ENCODE peak calls at places on chromosomes 5 and 9, in six cellular contexts. One of them, this sample, is unnamed.
A peak's percentile ranks its signal among the peaks of the same experiment; 100 is the strongest.

GRCh38 chr5:61023131-61023530 is 78.1 kb downstream of the NDUFAF2 start:
- DNase-seq in fibroblast of lung: peak; percentile 72
- DNase-seq in upper lobe of left lung: no peak
- DNase-seq in prostate gland: no peak
- DNase-seq in heart right ventricle: no peak
- DNase-seq in PC-9: no peak
- DNase-seq in this sample: no peak

GRCh38 chr9:89465726-89466308 is 32.1 kb downstream of the SEMA4D start:
- DNase-seq in heart right ventricle: no peak
- DNase-seq in upper lobe of left lung: no peak
- DNase-seq in PC-9: no peak
- DNase-seq in prostate gland: no peak
- DNase-seq in fibroblast of lung: no peak
- DNase-seq in this sample: no peak

GRCh38 chr5:72453260-72453775 is 53.9 kb downstream of the ZNF366 start:
- DNase-seq in upper lobe of left lung: no peak
- DNase-seq in prostate gland: no peak
- DNase-seq in heart right ventricle: no peak
- DNase-seq in fibroblast of lung: no peak
- DNase-seq in PC-9: no peak
- DNase-seq in this sample: no peak

GRCh38 chr5:80487444-80487828 is 464 bp upstream of the FAM151B start:
- DNase-seq in prostate gland: no peak
- DNase-seq in heart right ventricle: no peak
- DNase-seq in upper lobe of left lung: no peak
- DNase-seq in fibroblast of lung: no peak
- DNase-seq in PC-9: no peak
- DNase-seq in this sample: no peak

GRCh38 chr5:32542216-32543059 is 42.9 kb upstream of the SUB1 start:
- DNase-seq in upper lobe of left lung: no peak
- DNase-seq in fibroblast of lung: peak; percentile 67
- DNase-seq in prostate gland: no peak
- DNase-seq in heart right ventricle: no peak
- DNase-seq in PC-9: no peak
- DNase-seq in this sample: no peak

GRCh38 chr9:121942866-121943265 is 150.2 kb downstream of the TTLL11 start:
- DNase-seq in upper lobe of left lung: no peak
- DNase-seq in prostate gland: no peak
- DNase-seq in heart right ventricle: no peak
- DNase-seq in PC-9: no peak
- DNase-seq in fibroblast of lung: no peak
- DNase-seq in this sample: no peak

GRCh38 chr9:27382308-27382707 is 85.4 kb upstream of the EQTN start:
- DNase-seq in PC-9: no peak
- DNase-seq in prostate gland: no peak
- DNase-seq in fibroblast of lung: no peak
- DNase-seq in upper lobe of left lung: no peak
- DNase-seq in heart right ventricle: no peak
- DNase-seq in this sample: peak; percentile 36

GRCh38 chr5:75603421-75603820 is 7.8 kb upstream of the ANKDD1B start:
- DNase-seq in PC-9: no peak
- DNase-seq in prostate gland: no peak
- DNase-seq in fibroblast of lung: peak; percentile 84
- DNase-seq in upper lobe of left lung: no peak
- DNase-seq in heart right ventricle: no peak
- DNase-seq in this sample: no peak

GRCh38 chr9:97041898-97042297 is 3.0 kb upstream of the CTSV start:
- DNase-seq in upper lobe of left lung: no peak
- DNase-seq in PC-9: peak; percentile 82
- DNase-seq in heart right ventricle: no peak
- DNase-seq in fibroblast of lung: no peak
- DNase-seq in prostate gland: no peak
- DNase-seq in this sample: no peak

GRCh38 chr9:7320139-7320538 is 479.4 kb downstream of the DMAC1 start:
- DNase-seq in PC-9: no peak
- DNase-seq in upper lobe of left lung: no peak
- DNase-seq in fibroblast of lung: peak; percentile 93
- DNase-seq in prostate gland: no peak
- DNase-seq in heart right ventricle: no peak
- DNase-seq in this sample: no peak

GRCh38 chr9:20382460-20383071 is 239.7 kb downstream of the MLLT3 start:
- DNase-seq in heart right ventricle: no peak
- DNase-seq in fibroblast of lung: peak; percentile 60
- DNase-seq in upper lobe of left lung: no peak
- DNase-seq in PC-9: no peak
- DNase-seq in prostate gland: no peak
- DNase-seq in this sample: no peak

GRCh38 chr5:73030995-73031394 is 75.2 kb downstream of the FCHO2 start:
- DNase-seq in upper lobe of left lung: no peak
- DNase-seq in prostate gland: no peak
- DNase-seq in PC-9: peak; percentile 63
- DNase-seq in heart right ventricle: no peak
- DNase-seq in fibroblast of lung: peak; percentile 95
- DNase-seq in this sample: no peak

GRCh38 chr5:147763791-147764525 is 18.6 kb downstream of the JAKMIP2 start:
- DNase-seq in fibroblast of lung: peak; percentile 94
- DNase-seq in PC-9: no peak
- DNase-seq in heart right ventricle: no peak
- DNase-seq in prostate gland: no peak
- DNase-seq in upper lobe of left lung: no peak
- DNase-seq in this sample: no peak

GRCh38 chr9:87189006-87189405 is 241.7 kb upstream of the GAS1 start:
- DNase-seq in PC-9: no peak
- DNase-seq in prostate gland: no peak
- DNase-seq in fibroblast of lung: no peak
- DNase-seq in upper lobe of left lung: no peak
- DNase-seq in heart right ventricle: no peak
- DNase-seq in this sample: no peak

GRCh38 chr9:38224941-38225340 is 155.9 kb upstream of the SHB start:
- DNase-seq in prostate gland: no peak
- DNase-seq in PC-9: no peak
- DNase-seq in upper lobe of left lung: no peak
- DNase-seq in fibroblast of lung: no peak
- DNase-seq in heart right ventricle: no peak
- DNase-seq in this sample: no peak

GRCh38 chr5:125477586-125477975 is 731.1 kb upstream of the ZNF608 start:
- DNase-seq in PC-9: no peak
- DNase-seq in prostate gland: no peak
- DNase-seq in upper lobe of left lung: no peak
- DNase-seq in heart right ventricle: no peak
- DNase-seq in fibroblast of lung: no peak
- DNase-seq in this sample: no peak

GRCh38 chr5:1799602-1800469 is at the start of gene MRPL36:
- DNase-seq in upper lobe of left lung: peak; percentile 94
- DNase-seq in prostate gland: peak; percentile 90
- DNase-seq in heart right ventricle: peak; percentile 96
- DNase-seq in PC-9: peak; percentile 98
- DNase-seq in fibroblast of lung: peak; percentile 88
- DNase-seq in this sample: peak; percentile 95

GRCh38 chr9:13648676-13649075 is 369.2 kb upstream of the MPDZ start:
- DNase-seq in heart right ventricle: no peak
- DNase-seq in fibroblast of lung: peak; percentile 4
- DNase-seq in PC-9: no peak
- DNase-seq in upper lobe of left lung: no peak
- DNase-seq in prostate gland: no peak
- DNase-seq in this sample: no peak

GRCh38 chr9:27945386-27945785 is 372.1 kb upstream of the C9orf72 start:
- DNase-seq in upper lobe of left lung: no peak
- DNase-seq in PC-9: no peak
- DNase-seq in heart right ventricle: no peak
- DNase-seq in fibroblast of lung: peak; percentile 41
- DNase-seq in prostate gland: no peak
- DNase-seq in this sample: no peak

GRCh38 chr9:109124089-109124488 is 4.3 kb upstream of the TMEM245 start:
- DNase-seq in PC-9: no peak
- DNase-seq in upper lobe of left lung: no peak
- DNase-seq in prostate gland: no peak
- DNase-seq in fibroblast of lung: no peak
- DNase-seq in heart right ventricle: no peak
- DNase-seq in this sample: no peak

GRCh38 chr9:98195671-98196070 is 3.2 kb upstream of the CORO2A start:
- DNase-seq in upper lobe of left lung: no peak
- DNase-seq in fibroblast of lung: no peak
- DNase-seq in heart right ventricle: no peak
- DNase-seq in PC-9: no peak
- DNase-seq in prostate gland: no peak
- DNase-seq in this sample: no peak

GRCh38 chr5:79831381-79831780 is 141.7 kb downstream of the CMYA5 start:
- DNase-seq in heart right ventricle: no peak
- DNase-seq in fibroblast of lung: no peak
- DNase-seq in PC-9: no peak
- DNase-seq in upper lobe of left lung: no peak
- DNase-seq in prostate gland: no peak
- DNase-seq in this sample: no peak

GRCh38 chr5:122846051-122846567 is 696 bp downstream of the SNX24 start:
- DNase-seq in prostate gland: no peak
- DNase-seq in fibroblast of lung: peak; percentile 83
- DNase-seq in upper lobe of left lung: peak; percentile 31
- DNase-seq in PC-9: peak; percentile 57
- DNase-seq in heart right ventricle: no peak
- DNase-seq in this sample: no peak

GRCh38 chr5:168291961-168292782 is 727 bp downstream of the WWC1 start:
- DNase-seq in prostate gland: no peak
- DNase-seq in fibroblast of lung: no peak
- DNase-seq in upper lobe of left lung: no peak
- DNase-seq in heart right ventricle: no peak
- DNase-seq in PC-9: peak; percentile 44
- DNase-seq in this sample: peak; percentile 35

GRCh38 chr9:135136481-135136880 is 49.0 kb downstream of the OLFM1 start:
- DNase-seq in heart right ventricle: no peak
- DNase-seq in upper lobe of left lung: no peak
- DNase-seq in fibroblast of lung: no peak
- DNase-seq in prostate gland: no peak
- DNase-seq in PC-9: no peak
- DNase-seq in this sample: no peak
- H3K27ac ChIP-seq in heart right ventricle: no peak overlapping the region
- H3K27ac ChIP-seq in upper lobe of left lung: no peak overlapping the region
- H3K27ac ChIP-seq in fibroblast of lung: no peak overlapping the region
- H3K27ac ChIP-seq in prostate gland: no peak overlapping the region
- H3K27ac ChIP-seq in PC-9: no peak overlapping the region
- H3K27ac ChIP-seq in this sample: no peak overlapping the region

GRCh38 chr9:2727966-2728613 is 10.8 kb downstream of the KCNV2 start:
- DNase-seq in heart right ventricle: no peak
- DNase-seq in fibroblast of lung: peak; percentile 52
- DNase-seq in upper lobe of left lung: no peak
- DNase-seq in prostate gland: peak; percentile 39
- DNase-seq in PC-9: no peak
- DNase-seq in this sample: peak; percentile 60
- TF ChIP-seq CTCF in heart right ventricle: peak; percentile 75
- TF ChIP-seq CTCF in fibroblast of lung: peak; percentile 76
- TF ChIP-seq CTCF in upper lobe of left lung: peak; percentile 61
- TF ChIP-seq CTCF in prostate gland: peak; percentile 25
- TF ChIP-seq CTCF in PC-9: peak; percentile 60
- TF ChIP-seq CTCF in this sample: peak; percentile 87

GRCh38 chr9:93138171-93138764 is 4.2 kb upstream of the NINJ1 start:
- DNase-seq in PC-9: no peak
- DNase-seq in prostate gland: no peak
- DNase-seq in heart right ventricle: no peak
- DNase-seq in upper lobe of left lung: no peak
- DNase-seq in fibroblast of lung: no peak
- DNase-seq in this sample: no peak

GRCh38 chr9:93136011-93136440 is 2.0 kb upstream of the NINJ1 start:
- DNase-seq in upper lobe of left lung: no peak
- DNase-seq in fibroblast of lung: no peak
- DNase-seq in PC-9: no peak
- DNase-seq in heart right ventricle: no peak
- DNase-seq in prostate gland: peak; percentile 62
- DNase-seq in this sample: peak; percentile 45

GRCh38 chr9:93139365-93140182 is 5.5 kb upstream of the NINJ1 start:
- DNase-seq in upper lobe of left lung: no peak
- DNase-seq in fibroblast of lung: no peak
- DNase-seq in heart right ventricle: no peak
- DNase-seq in PC-9: no peak
- DNase-seq in prostate gland: peak; percentile 60
- DNase-seq in this sample: no peak

GRCh38 chr9:93136693-93137092 is 2.6 kb upstream of the NINJ1 start:
- DNase-seq in upper lobe of left lung: no peak
- DNase-seq in prostate gland: no peak
- DNase-seq in PC-9: no peak
- DNase-seq in heart right ventricle: no peak
- DNase-seq in fibroblast of lung: no peak
- DNase-seq in this sample: no peak

GRCh38 chr9:93137362-93137761 is 3.3 kb upstream of the NINJ1 start:
- DNase-seq in prostate gland: no peak
- DNase-seq in heart right ventricle: no peak
- DNase-seq in upper lobe of left lung: no peak
- DNase-seq in fibroblast of lung: no peak
- DNase-seq in PC-9: no peak
- DNase-seq in this sample: no peak
- H3K4me1 ChIP-seq in prostate gland: peaks cover 20% of the 10 kb centered on the region
- H3K4me1 ChIP-seq in heart right ventricle: peaks cover 31% of the 10 kb centered on the region
- H3K4me1 ChIP-seq in upper lobe of left lung: peaks cover 19% of the 10 kb centered on the region
- H3K4me1 ChIP-seq in fibroblast of lung: peaks cover 15% of the 10 kb centered on the region
- H3K4me1 ChIP-seq in PC-9: peaks cover 17% of the 10 kb centered on the region
- H3K4me1 ChIP-seq in this sample: peaks cover 30% of the 10 kb centered on the region

GRCh38 chr5:175250426-175250825 is 193.6 kb downstream of the DRD1 start:
- DNase-seq in prostate gland: no peak
- DNase-seq in PC-9: no peak
- DNase-seq in upper lobe of left lung: no peak
- DNase-seq in fibroblast of lung: no peak
- DNase-seq in heart right ventricle: no peak
- DNase-seq in this sample: no peak

GRCh38 chr5:175243441-175243840 is 200.5 kb downstream of the DRD1 start:
- DNase-seq in heart right ventricle: no peak
- DNase-seq in upper lobe of left lung: no peak
- DNase-seq in prostate gland: no peak
- DNase-seq in fibroblast of lung: no peak
- DNase-seq in PC-9: no peak
- DNase-seq in this sample: no peak

GRCh38 chr5:175247146-175247545 is 196.8 kb downstream of the DRD1 start:
- DNase-seq in prostate gland: no peak
- DNase-seq in fibroblast of lung: peak; percentile 17
- DNase-seq in upper lobe of left lung: no peak
- DNase-seq in PC-9: no peak
- DNase-seq in heart right ventricle: no peak
- DNase-seq in this sample: no peak

GRCh38 chr5:175248416-175248905 is 195.5 kb downstream of the DRD1 start:
- DNase-seq in heart right ventricle: no peak
- DNase-seq in PC-9: no peak
- DNase-seq in prostate gland: no peak
- DNase-seq in upper lobe of left lung: no peak
- DNase-seq in fibroblast of lung: peak; percentile 80
- DNase-seq in this sample: no peak

DNA sequence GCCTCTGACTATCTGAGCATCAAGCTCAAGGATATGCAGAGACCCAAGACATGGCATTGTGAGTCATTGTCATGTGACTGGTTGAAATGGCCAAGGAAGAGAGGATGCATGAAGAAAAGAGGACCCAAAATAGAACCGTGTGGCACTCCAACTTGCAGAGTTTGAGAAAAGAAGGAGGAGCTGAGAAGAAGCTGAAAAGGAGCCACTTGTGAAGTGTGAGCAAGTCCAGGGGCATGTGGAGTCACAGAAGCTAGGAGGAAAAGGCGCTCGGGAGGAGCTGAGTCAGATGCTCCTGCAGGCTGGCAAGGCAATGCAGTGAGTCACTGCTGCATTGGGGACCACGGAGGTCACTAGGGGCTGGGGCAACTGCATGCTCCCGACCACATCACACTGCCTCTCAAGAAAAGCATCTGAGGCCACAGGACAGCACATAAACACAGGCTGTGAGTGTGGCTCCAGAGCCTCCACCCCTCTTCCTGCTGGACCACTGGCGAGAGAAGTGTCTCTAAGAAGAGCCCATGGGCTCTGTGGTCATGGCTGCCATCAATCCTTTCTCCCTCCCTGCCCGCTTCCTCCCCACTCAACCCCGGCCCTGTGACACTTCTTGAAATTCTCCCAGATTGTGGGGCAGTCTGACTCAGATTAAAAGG is 197.6 kb downstream of the DRD1 start:
- DNase-seq in upper lobe of left lung: no peak
- DNase-seq in prostate gland: no peak
- DNase-seq in PC-9: no peak
- DNase-seq in fibroblast of lung: peak; percentile 100
- DNase-seq in heart right ventricle: no peak
- DNase-seq in this sample: peak; percentile 13
- H3K27ac ChIP-seq in upper lobe of left lung: no peak overlapping the region
- H3K27ac ChIP-seq in prostate gland: no peak overlapping the region
- H3K27ac ChIP-seq in PC-9: peak overlapping the region; percentile 20
- H3K27ac ChIP-seq in fibroblast of lung: peak overlapping the region; percentile 92
- H3K27ac ChIP-seq in heart right ventricle: no peak overlapping the region
- H3K27ac ChIP-seq in this sample: no peak overlapping the region

This sample was measured in body of pancreas.